ENCODE peak calls at places on chromosomes 7 and 10, in five cellular contexts. One of them, this sample, is unnamed.

GRCh38 chr7:12161146-12161545 is 49.9 kb upstream of the TMEM106B start:
- DNase-seq in ovary: no peak
- DNase-seq in occipital lobe: no peak
- DNase-seq in fibroblast of the conjunctiva: no peak
- DNase-seq in stimulated activated naive CD8-positive, alpha-beta T cell treated with anti-CD3 and anti-CD28 coated beads, Interleukin-15, Interleukin-2, amounts not matched to agents 100 U/mL and 50 U/mL, for 24 hours: no peak
- DNase-seq in this sample: no peak

GRCh38 chr10:71604324-71605018 is 115.1 kb downstream of the C10orf105 start:
- DNase-seq in occipital lobe: no peak
- DNase-seq in fibroblast of the conjunctiva: no peak
- DNase-seq in stimulated activated naive CD8-positive, alpha-beta T cell treated with anti-CD3 and anti-CD28 coated beads, Interleukin-15, Interleukin-2, amounts not matched to agents 100 U/mL and 50 U/mL, for 24 hours: no peak
- DNase-seq in ovary: no peak
- DNase-seq in this sample: no peak

GRCh38 chr10:34696423-34696822 is 118.7 kb downstream of the PARD3 start:
- DNase-seq in ovary: no peak
- DNase-seq in occipital lobe: no peak
- DNase-seq in stimulated activated naive CD8-positive, alpha-beta T cell treated with anti-CD3 and anti-CD28 coated beads, Interleukin-15, Interleukin-2, amounts not matched to agents 100 U/mL and 50 U/mL, for 24 hours: no peak
- DNase-seq in fibroblast of the conjunctiva: peak; percentile 38
- DNase-seq in this sample: no peak

GRCh38 chr10:6741561-6741960 is 161.5 kb upstream of the PRKCQ start:
- DNase-seq in stimulated activated naive CD8-positive, alpha-beta T cell treated with anti-CD3 and anti-CD28 coated beads, Interleukin-15, Interleukin-2, amounts not matched to agents 100 U/mL and 50 U/mL, for 24 hours: no peak
- DNase-seq in ovary: no peak
- DNase-seq in occipital lobe: no peak
- DNase-seq in fibroblast of the conjunctiva: no peak
- DNase-seq in this sample: no peak

GRCh38 chr10:3779146-3779707 is 5.8 kb downstream of the KLF6 start:
- DNase-seq in ovary: peak; percentile 4
- DNase-seq in stimulated activated naive CD8-positive, alpha-beta T cell treated with anti-CD3 and anti-CD28 coated beads, Interleukin-15, Interleukin-2, amounts not matched to agents 100 U/mL and 50 U/mL, for 24 hours: no peak
- DNase-seq in occipital lobe: no peak
- DNase-seq in fibroblast of the conjunctiva: no peak
- DNase-seq in this sample: no peak

GRCh38 chr10:61215276-61215675 is 237.9 kb downstream of the TMEM26 start:
- DNase-seq in stimulated activated naive CD8-positive, alpha-beta T cell treated with anti-CD3 and anti-CD28 coated beads, Interleukin-15, Interleukin-2, amounts not matched to agents 100 U/mL and 50 U/mL, for 24 hours: no peak
- DNase-seq in occipital lobe: no peak
- DNase-seq in ovary: no peak
- DNase-seq in fibroblast of the conjunctiva: no peak
- DNase-seq in this sample: no peak

GRCh38 chr10:89147256-89147655 is 59.9 kb downstream of the CH25H start:
- DNase-seq in stimulated activated naive CD8-positive, alpha-beta T cell treated with anti-CD3 and anti-CD28 coated beads, Interleukin-15, Interleukin-2, amounts not matched to agents 100 U/mL and 50 U/mL, for 24 hours: no peak
- DNase-seq in occipital lobe: no peak
- DNase-seq in fibroblast of the conjunctiva: peak; percentile 48
- DNase-seq in ovary: no peak
- DNase-seq in this sample: no peak

GRCh38 chr7:65307651-65308299 is 65.9 kb upstream of the ZNF92 start:
- DNase-seq in ovary: peak; percentile 16
- DNase-seq in fibroblast of the conjunctiva: peak; percentile 53
- DNase-seq in occipital lobe: peak; percentile 14
- DNase-seq in stimulated activated naive CD8-positive, alpha-beta T cell treated with anti-CD3 and anti-CD28 coated beads, Interleukin-15, Interleukin-2, amounts not matched to agents 100 U/mL and 50 U/mL, for 24 hours: peak; percentile 53
- DNase-seq in this sample: peak; percentile 70

GRCh38 chr10:118501637-118502440 is 93.6 kb downstream of the PRLHR start:
- DNase-seq in stimulated activated naive CD8-positive, alpha-beta T cell treated with anti-CD3 and anti-CD28 coated beads, Interleukin-15, Interleukin-2, amounts not matched to agents 100 U/mL and 50 U/mL, for 24 hours: no peak
- DNase-seq in ovary: no peak
- DNase-seq in fibroblast of the conjunctiva: peak; percentile 60
- DNase-seq in occipital lobe: no peak
- DNase-seq in this sample: no peak

GRCh38 chr7:108234981-108235450 is 104.9 kb upstream of the LAMB4 start:
- DNase-seq in fibroblast of the conjunctiva: no peak
- DNase-seq in occipital lobe: no peak
- DNase-seq in stimulated activated naive CD8-positive, alpha-beta T cell treated with anti-CD3 and anti-CD28 coated beads, Interleukin-15, Interleukin-2, amounts not matched to agents 100 U/mL and 50 U/mL, for 24 hours: no peak
- DNase-seq in ovary: no peak
- DNase-seq in this sample: no peak

GRCh38 chr7:21722371-21722770 is 179.5 kb downstream of the DNAH11 start:
- DNase-seq in stimulated activated naive CD8-positive, alpha-beta T cell treated with anti-CD3 and anti-CD28 coated beads, Interleukin-15, Interleukin-2, amounts not matched to agents 100 U/mL and 50 U/mL, for 24 hours: no peak
- DNase-seq in occipital lobe: no peak
- DNase-seq in fibroblast of the conjunctiva: no peak
- DNase-seq in ovary: no peak
- DNase-seq in this sample: no peak

GRCh38 chr10:50653142-50653541 is 29.4 kb upstream of the SGMS1 start:
- DNase-seq in ovary: no peak
- DNase-seq in fibroblast of the conjunctiva: peak; percentile 14
- DNase-seq in occipital lobe: no peak
- DNase-seq in stimulated activated naive CD8-positive, alpha-beta T cell treated with anti-CD3 and anti-CD28 coated beads, Interleukin-15, Interleukin-2, amounts not matched to agents 100 U/mL and 50 U/mL, for 24 hours: no peak
- DNase-seq in this sample: no peak

GRCh38 chr7:21580073-21580521 is 37.3 kb downstream of the DNAH11 start:
- DNase-seq in fibroblast of the conjunctiva: peak; percentile 29
- DNase-seq in occipital lobe: no peak
- DNase-seq in ovary: no peak
- DNase-seq in stimulated activated naive CD8-positive, alpha-beta T cell treated with anti-CD3 and anti-CD28 coated beads, Interleukin-15, Interleukin-2, amounts not matched to agents 100 U/mL and 50 U/mL, for 24 hours: no peak
- DNase-seq in this sample: no peak

GRCh38 chr10:91537614-91538383 is 95.1 kb downstream of the PPP1R3C start:
- DNase-seq in fibroblast of the conjunctiva: no peak
- DNase-seq in stimulated activated naive CD8-positive, alpha-beta T cell treated with anti-CD3 and anti-CD28 coated beads, Interleukin-15, Interleukin-2, amounts not matched to agents 100 U/mL and 50 U/mL, for 24 hours: no peak
- DNase-seq in ovary: no peak
- DNase-seq in occipital lobe: no peak
- DNase-seq in this sample: no peak